ENCODE peak calls at places on chromosomes 3 and 15, in four cellular contexts. One of them, this sample, is unnamed.

GRCh38 chr3:127735767-127736693 is 63.3 kb downstream of the ABTB1 start:
- DNase-seq in A549: peak; percentile 24
- DNase-seq in transverse colon: peak; percentile 41
- DNase-seq in stomach: no peak
- DNase-seq in this sample: no peak

GRCh38 chr3:78832785-78833204 is 935.0 kb downstream of the ROBO1 start:
- DNase-seq in A549: no peak
- DNase-seq in transverse colon: no peak
- DNase-seq in stomach: no peak
- DNase-seq in this sample: no peak

GRCh38 chr15:100330629-100331215 is 11.1 kb downstream of the ADAMTS17 start:
- DNase-seq in A549: no peak
- DNase-seq in transverse colon: no peak
- DNase-seq in stomach: peak; percentile 25
- DNase-seq in this sample: no peak

GRCh38 chr3:58104155-58104554 is 95.9 kb downstream of the FLNB start:
- DNase-seq in A549: no peak
- DNase-seq in transverse colon: no peak
- DNase-seq in stomach: no peak
- DNase-seq in this sample: no peak

GRCh38 chr15:69798481-69799315 is 299.0 kb downstream of the TLE3 start:
- DNase-seq in A549: no peak
- DNase-seq in transverse colon: no peak
- DNase-seq in stomach: peak; percentile 15
- DNase-seq in this sample: no peak

GRCh38 chr3:171772427-171773056 is 37.7 kb downstream of the PLD1 start:
- DNase-seq in A549: peak; percentile 55
- DNase-seq in transverse colon: peak; percentile 61
- DNase-seq in stomach: peak; percentile 60
- DNase-seq in this sample: no peak

GRCh38 chr3:35651456-35651855 is 12.1 kb downstream of the ARPP21 start:
- DNase-seq in A549: no peak
- DNase-seq in transverse colon: no peak
- DNase-seq in stomach: no peak
- DNase-seq in this sample: no peak

GRCh38 chr3:37494206-37494605 is 319.8 kb upstream of the LRRFIP2 start:
- DNase-seq in A549: no peak
- DNase-seq in transverse colon: no peak
- DNase-seq in stomach: no peak
- DNase-seq in this sample: no peak

GRCh38 chr15:69035205-69035917 is 20.9 kb downstream of the NOX5 start:
- DNase-seq in A549: peak; percentile 75
- DNase-seq in transverse colon: peak; percentile 26
- DNase-seq in stomach: peak; percentile 56
- DNase-seq in this sample: no peak

GRCh38 chr3:184180165-184180564 is 5.5 kb downstream of the AP2M1 start:
- DNase-seq in A549: no peak
- DNase-seq in transverse colon: no peak
- DNase-seq in stomach: no peak
- DNase-seq in this sample: no peak

GRCh38 chr15:77869021-77869895 is 208.3 kb downstream of the TBC1D2B start:
- DNase-seq in A549: no peak
- DNase-seq in transverse colon: no peak
- DNase-seq in stomach: no peak
- DNase-seq in this sample: no peak

GRCh38 chr15:31489801-31490646 is 163.4 kb downstream of the KLF13 start:
- DNase-seq in A549: peak; percentile 75
- DNase-seq in transverse colon: peak; percentile 43
- DNase-seq in stomach: peak; percentile 60
- DNase-seq in this sample: peak; percentile 89

GRCh38 chr3:158573714-158574113 is 2.7 kb downstream of the MLF1 start:
- DNase-seq in A549: peak; percentile 53
- DNase-seq in transverse colon: no peak
- DNase-seq in stomach: no peak
- DNase-seq in this sample: no peak

GRCh38 chr3:123157209-123157597 is 44.5 kb upstream of the SEC22A start:
- DNase-seq in A549: no peak
- DNase-seq in transverse colon: no peak
- DNase-seq in stomach: no peak
- DNase-seq in this sample: peak; percentile 45

GRCh38 chr3:160667452-160667851 is 9.5 kb upstream of the ARL14 start:
- DNase-seq in A549: peak; percentile 69
- DNase-seq in transverse colon: peak; percentile 78
- DNase-seq in stomach: peak; percentile 43
- DNase-seq in this sample: no peak

GRCh38 chr15:50415752-50416404 is 8.3 kb upstream of the USP8 start:
- DNase-seq in A549: peak; percentile 47
- DNase-seq in transverse colon: no peak
- DNase-seq in stomach: no peak
- DNase-seq in this sample: no peak

GRCh38 chr15:90916461-90916860 is 13.4 kb downstream of the MAN2A2 start:
- DNase-seq in A549: no peak
- DNase-seq in transverse colon: no peak
- DNase-seq in stomach: no peak
- DNase-seq in this sample: no peak

GRCh38 chr3:51139616-51140015 is 245.5 kb upstream of the MANF start:
- DNase-seq in A549: no peak
- DNase-seq in transverse colon: no peak
- DNase-seq in stomach: no peak
- DNase-seq in this sample: no peak

GRCh38 chr3:70919091-70919490 is 606.7 kb upstream of the MDFIC2 start:
- DNase-seq in A549: no peak
- DNase-seq in transverse colon: no peak
- DNase-seq in stomach: no peak
- DNase-seq in this sample: peak; percentile 34

GRCh38 chr3:142117052-142117451 is 32.3 kb downstream of the TFDP2 start:
- DNase-seq in A549: no peak
- DNase-seq in transverse colon: no peak
- DNase-seq in stomach: no peak
- DNase-seq in this sample: no peak

GRCh38 chr3:61927332-61927731 is 366.0 kb downstream of the PTPRG start:
- DNase-seq in A549: no peak
- DNase-seq in transverse colon: peak; percentile 42
- DNase-seq in stomach: no peak
- DNase-seq in this sample: peak; percentile 93

GRCh38 chr3:124759666-124760401 is 29.6 kb downstream of the UMPS start:
- DNase-seq in A549: no peak
- DNase-seq in transverse colon: no peak
- DNase-seq in stomach: no peak
- DNase-seq in this sample: no peak

GRCh38 chr3:183381179-183381578 is 47.2 kb downstream of the MCF2L2 start:
- DNase-seq in A549: no peak
- DNase-seq in transverse colon: no peak
- DNase-seq in stomach: no peak
- DNase-seq in this sample: no peak

GRCh38 chr3:71504250-71505036 is 79.1 kb downstream of the FOXP1 start:
- DNase-seq in A549: peak; percentile 85
- DNase-seq in transverse colon: no peak
- DNase-seq in stomach: no peak
- DNase-seq in this sample: no peak

GRCh38 chr15:65377105-65377975 is 462 bp downstream of the IGDCC3 start:
- DNase-seq in A549: peak; percentile 47
- DNase-seq in transverse colon: no peak
- DNase-seq in stomach: no peak
- DNase-seq in this sample: no peak

GRCh38 chr15:51263726-51264125 is 74.7 kb downstream of the CYP19A1 start:
- DNase-seq in A549: no peak
- DNase-seq in transverse colon: no peak
- DNase-seq in stomach: no peak
- DNase-seq in this sample: no peak

GRCh38 chr3:101512521-101513418 is at the start of gene SENP7:
- DNase-seq in A549: peak; percentile 85
- DNase-seq in transverse colon: peak; percentile 88
- DNase-seq in stomach: peak; percentile 83
- DNase-seq in this sample: peak; percentile 94
- TF ChIP-seq EP300 in A549: no peak
- TF ChIP-seq EP300 in transverse colon: no peak
- TF ChIP-seq EP300 in stomach: no peak
- TF ChIP-seq EP300 in this sample: no peak

GRCh38 chr3:143674100-143674968 is 173.9 kb downstream of the SLC9A9 start:
- DNase-seq in A549: peak; percentile 75
- DNase-seq in transverse colon: peak; percentile 77
- DNase-seq in stomach: peak; percentile 73
- DNase-seq in this sample: peak; percentile 93

GRCh38 chr3:143671641-143672040 is 176.6 kb downstream of the SLC9A9 start:
- DNase-seq in A549: no peak
- DNase-seq in transverse colon: no peak
- DNase-seq in stomach: no peak
- DNase-seq in this sample: no peak

GRCh38 chr3:143676021-143676420 is 172.2 kb downstream of the SLC9A9 start:
- DNase-seq in A549: no peak
- DNase-seq in transverse colon: no peak
- DNase-seq in stomach: no peak
- DNase-seq in this sample: no peak

GRCh38 chr3:143668924-143669790 is 179.1 kb downstream of the SLC9A9 start:
- DNase-seq in A549: no peak
- DNase-seq in transverse colon: peak; percentile 29
- DNase-seq in stomach: no peak
- DNase-seq in this sample: no peak

GRCh38 chr3:143672396-143673165 is 175.7 kb downstream of the SLC9A9 start:
- DNase-seq in A549: no peak
- DNase-seq in transverse colon: no peak
- DNase-seq in stomach: no peak
- DNase-seq in this sample: no peak
- TF ChIP-seq EP300 in A549: no peak
- TF ChIP-seq EP300 in transverse colon: no peak
- TF ChIP-seq EP300 in stomach: no peak
- TF ChIP-seq EP300 in this sample: no peak

GRCh38 chr3:16240229-16241023 is 24.3 kb downstream of the DPH3 start:
- DNase-seq in A549: peak; percentile 38
- DNase-seq in transverse colon: no peak
- DNase-seq in stomach: no peak
- DNase-seq in this sample: no peak
- TF ChIP-seq EP300 in A549: no peak
- TF ChIP-seq EP300 in transverse colon: no peak
- TF ChIP-seq EP300 in stomach: no peak
- TF ChIP-seq EP300 in this sample: no peak

GRCh38 chr3:147030274-147030673 is 376.1 kb downstream of the ZIC4 start:
- DNase-seq in A549: no peak
- DNase-seq in transverse colon: no peak
- DNase-seq in stomach: no peak
- DNase-seq in this sample: no peak
- TF ChIP-seq EP300 in A549: no peak
- TF ChIP-seq EP300 in transverse colon: no peak
- TF ChIP-seq EP300 in stomach: no peak
- TF ChIP-seq EP300 in this sample: no peak

DNA sequence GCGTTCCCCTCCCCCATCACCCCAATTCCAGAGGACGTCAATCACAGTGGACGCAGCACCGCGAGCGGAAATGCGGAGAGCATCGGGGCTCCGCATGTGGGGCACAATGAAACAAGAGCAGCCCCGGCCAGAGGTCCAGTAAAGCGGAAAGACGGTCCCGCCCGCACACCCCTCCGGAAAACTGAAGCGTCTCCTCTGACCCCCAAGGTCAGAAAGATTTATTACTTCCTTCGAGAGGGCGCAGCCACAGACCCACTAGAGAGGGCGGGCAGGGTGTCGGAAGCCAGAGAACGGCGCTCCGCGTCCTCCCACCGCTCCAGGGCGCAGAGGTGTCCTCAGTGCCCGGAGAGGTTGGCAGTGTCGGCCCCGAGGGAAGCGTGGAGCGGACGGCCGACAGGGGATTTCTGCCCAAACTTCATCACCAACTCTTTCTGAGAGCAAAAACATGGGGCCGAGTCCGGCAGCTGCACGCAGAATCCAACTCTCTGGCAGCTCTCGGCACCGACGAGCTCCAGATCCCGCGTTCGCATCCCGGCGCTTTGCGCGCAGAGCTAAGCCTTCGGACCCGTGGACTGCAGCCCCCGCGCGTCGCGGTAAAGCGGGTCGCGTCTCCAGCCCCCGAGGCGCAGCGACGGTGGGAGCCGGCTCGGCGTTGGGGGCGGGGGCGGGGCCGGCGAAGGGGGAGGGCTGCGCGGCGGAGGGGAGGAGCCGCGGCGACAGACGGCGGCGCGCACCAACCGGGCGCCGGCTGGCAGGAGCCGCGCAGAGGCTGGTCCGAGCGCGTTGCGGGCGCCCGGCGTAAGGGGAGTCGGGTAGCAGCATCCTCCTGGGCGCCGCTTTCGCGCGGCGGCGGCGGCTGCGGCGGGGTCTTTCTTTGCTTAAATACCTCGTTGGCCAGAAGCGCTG is at the start of gene CHST2:
- DNase-seq in A549: peak; percentile 64
- DNase-seq in transverse colon: peak; percentile 65
- DNase-seq in stomach: peak; percentile 57
- DNase-seq in this sample: peak; percentile 91
- TF ChIP-seq EP300 in A549: no peak
- TF ChIP-seq EP300 in transverse colon: no peak
- TF ChIP-seq EP300 in stomach: no peak
- TF ChIP-seq EP300 in this sample: no peak